ENCODE peak calls at places on chromosomes 11 and 22, in four cellular contexts. N is CD8-positive, alpha-beta memory T cell; G is uterus; Z is left ventricle myocardium inferior. R is an unnamed sample.

GRCh38 chr11:75261474-75261847 is 20.9 kb downstream of the TPBGL start:
- DNase-seq in N (no peak), G (peak; percentile 13), Z (no peak), R (peak; percentile 9)

GRCh38 chr11:62858201-62858600 is 18.8 kb upstream of the WDR74 start:
- DNase-seq in N (no peak), G (no peak), Z (no peak), R (no peak)

GRCh38 chr11:75077316-75077715 is 19.4 kb downstream of the OR2AT4 start:
- DNase-seq in N (no peak), G (no peak), Z (no peak), R (no peak)

GRCh38 chr11:75858613-75859012 is 43.6 kb downstream of the UVRAG start:
- DNase-seq in N (no peak), G (no peak), Z (no peak), R (no peak)

GRCh38 chr22:19718255-19719054 is 4.2 kb downstream of the SEPTIN5 start:
- DNase-seq in N (no peak), G (no peak), Z (no peak), R (no peak)

GRCh38 chr11:105968021-105968697 is 53.9 kb downstream of the MSANTD4 start:
- DNase-seq in N (no peak), G (no peak), Z (no peak), R (no peak)

GRCh38 chr22:48715511-48715910 is 1112.2 kb downstream of the BRD1 start:
- DNase-seq in N (no peak), G (no peak), Z (no peak), R (no peak)

GRCh38 chr11:57458410-57459111 is 1.8 kb upstream of the RTN4RL2 start:
- DNase-seq in N (peak; percentile 47), G (no peak), Z (peak; percentile 53), R (no peak)

GRCh38 chr22:30277547-30278344 is 11.1 kb upstream of the OSM start:
- DNase-seq in N (no peak), G (peak; percentile 61), Z (no peak), R (no peak)

GRCh38 chr11:12110714-12111481 is 508 bp downstream of the MICAL2 start:
- DNase-seq in N (peak; percentile 15), G (peak; percentile 45), Z (peak; percentile 43), R (no peak)

GRCh38 chr22:27670701-27671412 is 130.7 kb downstream of the MN1 start:
- DNase-seq in N (no peak), G (no peak), Z (peak; percentile 73), R (no peak)

GRCh38 chr22:45627489-45628233 is 44.0 kb upstream of the ATXN10 start:
- DNase-seq in N (no peak), G (no peak), Z (no peak), R (no peak)

GRCh38 chr11:78419327-78419726 is 1.7 kb upstream of the GAB2 start:
- DNase-seq in N (no peak), G (peak; percentile 86), Z (peak; percentile 29), R (peak; percentile 64)

GRCh38 chr22:25494774-25495173 is 69.7 kb upstream of the GRK3 start:
- DNase-seq in N (no peak), G (no peak), Z (no peak), R (no peak)

DNA sequence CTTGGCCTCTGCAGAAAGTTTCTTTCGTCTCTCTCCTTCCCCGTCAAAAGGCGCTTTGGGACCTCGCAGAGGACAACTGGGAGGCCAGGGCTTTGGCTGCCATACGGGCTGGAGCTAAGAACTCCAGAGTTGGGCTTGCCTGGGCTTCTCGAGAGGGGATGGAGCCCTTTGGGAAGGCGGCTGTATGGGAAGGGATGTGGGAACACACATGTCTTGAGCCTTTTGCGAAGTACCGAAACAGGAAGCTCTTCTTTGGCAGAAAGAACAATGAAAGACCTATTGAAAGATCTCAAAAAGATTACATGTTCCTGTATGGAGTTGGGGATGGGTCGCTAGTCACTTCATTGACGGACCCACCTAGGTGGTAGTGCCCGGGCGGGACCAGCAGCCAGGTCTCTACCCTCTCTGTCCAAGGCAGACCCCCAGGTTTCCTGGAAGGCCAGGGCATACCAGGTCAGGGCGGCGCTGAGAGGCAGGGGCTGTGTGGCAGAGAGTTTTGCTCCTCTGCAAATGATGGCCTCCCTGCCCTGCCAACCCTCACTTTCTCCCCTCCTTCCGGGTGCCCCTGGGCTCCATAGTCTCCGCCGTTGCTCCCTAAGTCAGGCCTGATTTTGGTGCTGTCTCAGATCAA is 993 bp downstream of the ST14 start:
- DNase-seq in N (no peak), G (no peak), Z (no peak), R (no peak)
- H3K27me3 ChIP-seq in N (peaks cover 10% of the 10 kb centered on the region), G (no peaks in the 10 kb centered on the region), Z (peaks cover 62% of the 10 kb centered on the region), R (peaks cover 42% of the 10 kb centered on the region)

GRCh38 chr11:64970731-64971151 is 1.2 kb downstream of the MAJIN start:
- DNase-seq in N (no peak), G (no peak), Z (no peak), R (no peak)

GRCh38 chr11:64971421-64972233 is at the start of gene MAJIN:
- DNase-seq in N (peak; percentile 63), G (peak; percentile 61), Z (peak; percentile 88), R (peak; percentile 76)

GRCh38 chr11:64974124-64974523 is 2.2 kb upstream of the MAJIN start:
- DNase-seq in N (no peak), G (no peak), Z (no peak), R (no peak)

GRCh38 chr11:64967376-64967775 is 4.5 kb downstream of the MAJIN start:
- DNase-seq in N (no peak), G (no peak), Z (no peak), R (no peak)

DNA sequence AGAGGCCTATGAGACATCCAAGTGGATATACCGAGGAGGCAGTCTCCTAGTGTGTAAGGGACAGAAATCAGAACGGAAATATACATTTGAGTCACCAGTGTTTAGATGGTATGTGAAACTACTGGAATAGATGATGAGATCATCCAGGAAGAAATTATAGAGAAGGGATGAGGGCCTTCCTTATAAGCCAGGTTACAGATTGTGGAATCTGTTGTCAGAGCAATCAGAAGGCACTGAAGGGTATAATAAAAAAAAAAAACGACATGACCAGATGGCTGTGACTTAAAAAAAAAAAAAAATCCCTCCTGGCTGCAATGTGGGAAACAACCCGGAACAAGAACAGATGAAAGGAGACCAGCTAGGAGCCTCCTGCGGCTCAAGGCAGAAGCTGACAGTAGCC is 2.7 kb downstream of the MAJIN start:
- DNase-seq in N (no peak), G (no peak), Z (no peak), R (no peak)
- H3K4me3 ChIP-seq in N (no peak overlapping the region), G (no peak overlapping the region), Z (no peak overlapping the region), R (no peak overlapping the region)

DNA sequence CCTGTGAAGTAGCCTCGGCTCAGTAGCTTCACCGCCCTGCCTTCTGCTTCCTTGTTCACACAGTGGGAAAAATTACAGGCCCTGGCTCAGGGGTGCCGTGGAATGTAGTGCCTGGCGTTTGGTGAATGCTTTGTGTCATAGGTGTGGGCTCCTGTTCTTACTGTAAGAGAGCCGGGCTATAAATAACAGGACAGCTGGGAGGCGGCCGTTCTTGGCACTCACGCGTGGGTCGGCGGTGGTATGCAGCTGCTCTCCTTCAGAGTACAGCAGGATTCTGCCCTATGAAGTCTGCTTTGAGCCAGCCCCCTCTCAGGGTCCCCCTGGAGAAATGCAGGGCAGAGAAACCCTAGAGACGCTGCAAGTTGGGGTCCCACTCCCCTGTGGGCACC is 84.2 kb downstream of the CTTN start:
- DNase-seq in N (no peak), G (no peak), Z (peak; percentile 61), R (peak; percentile 89)
- H3K27me3 ChIP-seq in N (no peaks in the 10 kb centered on the region), G (no peaks in the 10 kb centered on the region), Z (no peaks in the 10 kb centered on the region), R (no peaks in the 10 kb centered on the region)

DNA sequence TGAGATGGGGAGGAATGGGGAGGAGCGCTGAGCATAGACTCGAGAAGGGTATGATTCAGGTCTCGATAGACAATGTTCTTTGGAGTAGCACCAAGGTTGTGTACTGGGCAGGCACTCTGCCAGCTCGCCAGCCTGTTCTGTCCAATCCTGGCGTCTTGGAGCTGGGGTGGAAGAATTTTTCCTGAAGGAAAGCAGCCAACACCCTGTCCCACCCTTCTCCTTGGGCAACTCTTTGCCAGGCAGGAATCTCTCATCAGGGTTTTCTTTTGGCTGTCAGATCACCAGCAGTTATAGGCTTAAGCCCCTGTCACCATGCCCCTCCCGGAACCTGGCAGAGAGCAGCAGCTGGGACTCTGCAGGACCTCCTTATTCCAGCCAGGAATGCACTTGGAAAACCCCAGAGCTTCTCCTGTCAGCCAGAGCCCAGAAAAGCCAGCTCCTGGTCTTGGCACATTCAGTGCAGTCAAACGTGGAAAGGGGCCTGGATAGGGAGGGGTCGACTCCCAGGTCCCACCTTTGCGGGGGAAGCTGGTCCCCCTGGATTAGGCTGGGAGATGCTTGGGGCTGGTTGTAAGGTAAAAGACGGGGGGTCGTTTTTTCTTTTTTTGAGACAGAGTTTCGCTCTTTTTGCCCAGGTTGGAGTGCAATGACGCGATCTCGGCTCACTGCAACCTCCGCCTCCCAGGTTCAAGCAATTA is 14.4 kb upstream of the SPTBN2 start:
- DNase-seq in N (no peak), G (no peak), Z (no peak), R (no peak)
- H3K4me3 ChIP-seq in N (no peak overlapping the region), G (peak overlapping the region; percentile 91), Z (peak overlapping the region; percentile 98), R (peak overlapping the region; percentile 95)

GRCh38 chr11:69787906-69788305 is 12.8 kb upstream of the FGF4 start:
- DNase-seq in N (no peak), G (no peak), Z (no peak), R (no peak)
- H3K27me3 ChIP-seq in N (no peaks in the 10 kb centered on the region), G (no peaks in the 10 kb centered on the region), Z (peaks cover 72% of the 10 kb centered on the region), R (no peaks in the 10 kb centered on the region)

DNA sequence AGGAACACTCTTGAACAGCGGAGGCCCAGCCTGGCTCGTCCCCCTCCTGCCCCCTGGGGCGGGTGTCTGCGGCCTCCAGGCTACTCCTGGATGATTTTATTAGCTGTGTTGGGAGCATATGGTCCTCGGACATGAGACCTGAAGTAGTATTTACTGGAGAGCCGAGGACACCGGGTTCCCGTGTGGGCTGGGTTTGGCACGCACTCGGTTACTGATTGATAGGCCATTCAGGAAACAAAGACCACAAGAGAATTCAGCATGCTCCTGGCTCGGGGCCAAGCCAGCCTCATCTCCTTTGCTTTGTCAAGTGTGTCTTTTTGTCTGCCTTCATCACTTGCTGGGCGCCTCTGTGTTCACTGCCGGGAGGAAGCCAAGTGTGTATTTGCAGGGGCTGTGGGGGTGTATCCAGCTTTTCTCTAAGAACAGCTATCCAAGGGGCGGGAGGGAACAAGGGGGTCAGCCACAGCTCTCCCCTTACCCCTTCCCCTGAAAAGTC is 9.7 kb downstream of the FXYD2 start:
- DNase-seq in N (peak; percentile 72), G (peak; percentile 65), Z (peak; percentile 73), R (no peak)
- H3K4me3 ChIP-seq in N (peak overlapping the region; percentile 13), G (no peak overlapping the region), Z (no peak overlapping the region), R (no peak overlapping the region)

GRCh38 chr11:10303558-10304363 is 1.1 kb upstream of the ADM start:
- DNase-seq in N (no peak), G (peak; percentile 40), Z (peak; percentile 28), R (peak; percentile 30)

GRCh38 chr11:10305964-10306918 is 1.4 kb downstream of the ADM start:
- DNase-seq in N (no peak), G (peak; percentile 32), Z (peak; percentile 30), R (no peak)

GRCh38 chr11:10307022-10307410 is 2.1 kb downstream of the ADM start:
- DNase-seq in N (no peak), G (no peak), Z (no peak), R (no peak)

GRCh38 chr11:10304495-10305261 is at the start of gene ADM:
- DNase-seq in N (no peak), G (peak; percentile 92), Z (peak; percentile 91), R (peak; percentile 78)

GRCh38 chr11:10305262-10305963 is 540 bp downstream of the ADM start:
- DNase-seq in N (no peak), G (peak; percentile 42), Z (peak; percentile 35), R (peak; percentile 45)
- H3K27me3 ChIP-seq in N (peaks cover 30% of the 10 kb centered on the region), G (no peaks in the 10 kb centered on the region), Z (no peaks in the 10 kb centered on the region), R (no peaks in the 10 kb centered on the region)